ENCODE peak calls at places on chromosomes 7 and 10, in seven cellular contexts. One of them, this sample, is unnamed.

GRCh38 chr7:22488643-22489462 is 11.1 kb downstream of the STEAP1B start:
- DNase-seq in CMK: peak; percentile 9
- DNase-seq in caudate nucleus: peak; percentile 62
- DNase-seq in T-helper 9 cell: peak; percentile 55
- DNase-seq in ureter: peak; percentile 78
- DNase-seq in skeletal muscle cell: no peak
- DNase-seq in heart left ventricle: peak; percentile 54
- DNase-seq in this sample: no peak

GRCh38 chr10:90906596-90906995 is 14.3 kb downstream of the ANKRD1 start:
- DNase-seq in CMK: no peak
- DNase-seq in caudate nucleus: no peak
- DNase-seq in T-helper 9 cell: no peak
- DNase-seq in ureter: no peak
- DNase-seq in skeletal muscle cell: no peak
- DNase-seq in heart left ventricle: no peak
- DNase-seq in this sample: no peak

GRCh38 chr10:6336013-6336412 is 133.3 kb downstream of the PFKFB3 start:
- DNase-seq in CMK: no peak
- DNase-seq in caudate nucleus: no peak
- DNase-seq in T-helper 9 cell: no peak
- DNase-seq in ureter: no peak
- DNase-seq in skeletal muscle cell: no peak
- DNase-seq in heart left ventricle: no peak
- DNase-seq in this sample: no peak

GRCh38 chr7:44531421-44532380 is 9.4 kb downstream of the NPC1L1 start:
- DNase-seq in CMK: no peak
- DNase-seq in caudate nucleus: no peak
- DNase-seq in T-helper 9 cell: no peak
- DNase-seq in ureter: no peak
- DNase-seq in skeletal muscle cell: no peak
- DNase-seq in heart left ventricle: no peak
- DNase-seq in this sample: no peak

GRCh38 chr10:85612378-85612775 is 754.2 kb downstream of the GRID1 start:
- DNase-seq in CMK: no peak
- DNase-seq in caudate nucleus: no peak
- DNase-seq in T-helper 9 cell: peak; percentile 21
- DNase-seq in ureter: peak; percentile 6
- DNase-seq in skeletal muscle cell: no peak
- DNase-seq in heart left ventricle: no peak
- DNase-seq in this sample: peak; percentile 37

GRCh38 chr10:119919823-119920222 is 27.3 kb downstream of the SEC23IP start:
- DNase-seq in CMK: no peak
- DNase-seq in caudate nucleus: no peak
- DNase-seq in T-helper 9 cell: no peak
- DNase-seq in ureter: no peak
- DNase-seq in skeletal muscle cell: no peak
- DNase-seq in heart left ventricle: no peak
- DNase-seq in this sample: no peak

GRCh38 chr7:33832326-33832725 is 73.0 kb upstream of the BMPER start:
- DNase-seq in CMK: no peak
- DNase-seq in caudate nucleus: no peak
- DNase-seq in T-helper 9 cell: no peak
- DNase-seq in ureter: no peak
- DNase-seq in skeletal muscle cell: no peak
- DNase-seq in heart left ventricle: no peak
- DNase-seq in this sample: no peak

GRCh38 chr10:133378251-133379096 is 588 bp upstream of the PAOX start:
- DNase-seq in CMK: no peak
- DNase-seq in caudate nucleus: peak; percentile 80
- DNase-seq in T-helper 9 cell: peak; percentile 45
- DNase-seq in ureter: peak; percentile 70
- DNase-seq in skeletal muscle cell: no peak
- DNase-seq in heart left ventricle: peak; percentile 73
- DNase-seq in this sample: no peak

GRCh38 chr7:23471090-23471859 is 984 bp upstream of the IGF2BP3 start:
- DNase-seq in CMK: peak; percentile 73
- DNase-seq in caudate nucleus: no peak
- DNase-seq in T-helper 9 cell: peak; percentile 16
- DNase-seq in ureter: no peak
- DNase-seq in skeletal muscle cell: peak; percentile 43
- DNase-seq in heart left ventricle: no peak
- DNase-seq in this sample: no peak

GRCh38 chr7:45920543-45921380 is at the start of gene IGFBP3:
- DNase-seq in CMK: no peak
- DNase-seq in caudate nucleus: peak; percentile 32
- DNase-seq in T-helper 9 cell: no peak
- DNase-seq in ureter: no peak
- DNase-seq in skeletal muscle cell: peak; percentile 52
- DNase-seq in heart left ventricle: peak; percentile 55
- DNase-seq in this sample: no peak